ENCODE peak calls at places on chromosomes 3 and 15, in seven cellular contexts. I is HEK293T; K is CD4-positive, alpha-beta T cell; L is tibial artery; E is CD8-positive, alpha-beta T cell; G is posterior cingulate gyrus; Q is PC-9. H is an unnamed sample.

GRCh38 chr15:62495670-62496328 is 330.7 kb upstream of the C2CD4B start:
- DNase-seq in I (no peak), K (no peak), L (peak), E (no peak), G (no peak), Q (peak), H (no peak)

GRCh38 chr15:39580630-39581500 is at the start of gene THBS1:
- DNase-seq in I (peak), K (no peak), L (peak), E (peak), G (no peak), Q (peak), H (peak)

GRCh38 chr3:129608087-129608935 is 1.8 kb upstream of the PLXND1 start:
- DNase-seq in I (no peak), K (no peak), L (no peak), E (no peak), G (no peak), Q (no peak), H (peak)

GRCh38 chr3:100269410-100270217 is 8.8 kb downstream of the TBC1D23 start:
- DNase-seq in I (no peak), K (no peak), L (no peak), E (no peak), G (no peak), Q (peak), H (no peak)

GRCh38 chr15:47514251-47514652 is 203.1 kb upstream of the SEMA6D start:
- DNase-seq in I (no peak), K (no peak), L (no peak), E (no peak), G (no peak), Q (no peak), H (no peak)

GRCh38 chr3:10518506-10519150 is 13.2 kb upstream of the ATP2B2 start:
- DNase-seq in I (no peak), K (no peak), L (no peak), E (no peak), G (no peak), Q (no peak), H (no peak)

GRCh38 chr3:62007036-62007435 is 366.3 kb downstream of the FEZF2 start:
- DNase-seq in I (no peak), K (no peak), L (no peak), E (no peak), G (no peak), Q (no peak), H (no peak)

GRCh38 chr3:182978387-182978786 is 2.0 kb downstream of the DCUN1D1 start:
- DNase-seq in I (no peak), K (no peak), L (no peak), E (no peak), G (no peak), Q (no peak), H (no peak)

GRCh38 chr15:68310178-68310810 is 32.7 kb downstream of the FEM1B start:
- DNase-seq in I (no peak), K (no peak), L (peak), E (no peak), G (no peak), Q (no peak), H (no peak)

GRCh38 chr15:63860161-63860954 is 26.6 kb upstream of the HERC1 start:
- DNase-seq in I (no peak), K (peak), L (no peak), E (peak), G (no peak), Q (no peak), H (no peak)

GRCh38 chr15:95290376-95290973 is 1040.0 kb upstream of the NR2F2 start:
- DNase-seq in I (no peak), K (no peak), L (no peak), E (no peak), G (no peak), Q (no peak), H (no peak)

GRCh38 chr15:40941078-40941527 is 12.0 kb downstream of the DLL4 start:
- DNase-seq in I (no peak), K (no peak), L (no peak), E (no peak), G (no peak), Q (no peak), H (no peak)

GRCh38 chr15:43169888-43170287 is 15.3 kb upstream of the CCNDBP1 start:
- DNase-seq in I (no peak), K (no peak), L (no peak), E (no peak), G (no peak), Q (no peak), H (no peak)

GRCh38 chr3:99269606-99270355 is 368.3 kb upstream of the DCBLD2 start:
- DNase-seq in I (no peak), K (no peak), L (peak), E (no peak), G (no peak), Q (no peak), H (no peak)

GRCh38 chr3:170383567-170383966 is 26.1 kb downstream of the SKIL start:
- DNase-seq in I (no peak), K (no peak), L (no peak), E (no peak), G (no peak), Q (no peak), H (no peak)

GRCh38 chr15:59256538-59256937 is 49.9 kb downstream of the LDHAL6B start:
- DNase-seq in I (no peak), K (no peak), L (no peak), E (no peak), G (no peak), Q (peak), H (no peak)

GRCh38 chr3:64878372-64878771 is 190.6 kb upstream of the ADAMTS9 start:
- DNase-seq in I (no peak), K (no peak), L (no peak), E (no peak), G (no peak), Q (peak), H (no peak)

GRCh38 chr3:135762188-135762853 is 203.2 kb upstream of the PPP2R3A start:
- DNase-seq in I (peak), K (no peak), L (no peak), E (no peak), G (no peak), Q (no peak), H (no peak)

GRCh38 chr3:44355634-44356033 is 17.1 kb downstream of the TCAIM start:
- DNase-seq in I (no peak), K (no peak), L (no peak), E (no peak), G (no peak), Q (no peak), H (no peak)

GRCh38 chr3:81876826-81877225 is 115.4 kb upstream of the GBE1 start:
- DNase-seq in I (no peak), K (no peak), L (no peak), E (no peak), G (no peak), Q (no peak), H (no peak)

GRCh38 chr3:177705976-177706866 is 508.9 kb upstream of the TBL1XR1 start:
- DNase-seq in I (no peak), K (no peak), L (no peak), E (no peak), G (peak), Q (no peak), H (no peak)

GRCh38 chr15:65816441-65816840 is 24.3 kb upstream of the DENND4A start:
- DNase-seq in I (no peak), K (no peak), L (no peak), E (no peak), G (no peak), Q (no peak), H (no peak)

GRCh38 chr3:133944181-133944580 is 48.5 kb upstream of the RAB6B start:
- DNase-seq in I (no peak), K (no peak), L (peak), E (no peak), G (no peak), Q (peak), H (no peak)

GRCh38 chr15:59298255-59298856 is 74.3 kb downstream of the MYO1E start:
- DNase-seq in I (no peak), K (no peak), L (no peak), E (no peak), G (no peak), Q (peak), H (no peak)

GRCh38 chr15:28094732-28095521 is 4.2 kb downstream of the OCA2 start:
- DNase-seq in I (no peak), K (no peak), L (peak), E (no peak), G (no peak), Q (no peak), H (peak)

GRCh38 chr3:35633332-35634124 is 5.8 kb upstream of the ARPP21 start:
- DNase-seq in I (no peak), K (no peak), L (no peak), E (no peak), G (no peak), Q (no peak), H (no peak)

GRCh38 chr3:57646723-57647122 is 46.2 kb downstream of the DENND6A start:
- DNase-seq in I (no peak), K (no peak), L (no peak), E (no peak), G (no peak), Q (no peak), H (no peak)

GRCh38 chr15:64740361-64741170 is 34.8 kb downstream of the RBPMS2 start:
- DNase-seq in I (no peak), K (no peak), L (peak), E (no peak), G (no peak), Q (no peak), H (no peak)

H was measured in endothelial cell.